ENCODE peak calls at places on chromosome 13, in ten cellular contexts. One of them, this sample, is unnamed.

GRCh38 chr13:110485604-110486003 is 75.9 kb downstream of the RAB20 start:
- DNase-seq in left ventricle myocardium inferior: no peak
- DNase-seq in breast epithelium: no peak
- DNase-seq in stimulated activated CD8-positive, alpha-beta memory T cell treated with anti-CD3 and anti-CD28 coated beads, Interleukin-15, amount 100 ng/mL, for 4 hours: no peak
- DNase-seq in cardiac fibroblast: no peak
- DNase-seq in T-helper 9 cell: no peak
- DNase-seq in Caco-2: peak; percentile 89
- DNase-seq in ELR: no peak
- DNase-seq in stimulated activated CD4-positive, alpha-beta T cell treated with anti-CD3 and anti-CD28 coated beads, Interleukin-4, amount 100 ng/mL, for 4 hours: no peak
- DNase-seq in lower lobe of right lung: no peak
- DNase-seq in this sample: no peak

GRCh38 chr13:27201661-27202060 is 30.1 kb upstream of the USP12 start:
- DNase-seq in left ventricle myocardium inferior: no peak
- DNase-seq in breast epithelium: no peak
- DNase-seq in stimulated activated CD8-positive, alpha-beta memory T cell treated with anti-CD3 and anti-CD28 coated beads, Interleukin-15, amount 100 ng/mL, for 4 hours: no peak
- DNase-seq in cardiac fibroblast: no peak
- DNase-seq in T-helper 9 cell: no peak
- DNase-seq in Caco-2: no peak
- DNase-seq in ELR: peak; percentile 73
- DNase-seq in stimulated activated CD4-positive, alpha-beta T cell treated with anti-CD3 and anti-CD28 coated beads, Interleukin-4, amount 100 ng/mL, for 4 hours: no peak
- DNase-seq in lower lobe of right lung: no peak
- DNase-seq in this sample: no peak

GRCh38 chr13:88586263-88586662 is 915.1 kb downstream of the SLITRK5 start:
- DNase-seq in left ventricle myocardium inferior: no peak
- DNase-seq in breast epithelium: no peak
- DNase-seq in stimulated activated CD8-positive, alpha-beta memory T cell treated with anti-CD3 and anti-CD28 coated beads, Interleukin-15, amount 100 ng/mL, for 4 hours: no peak
- DNase-seq in cardiac fibroblast: no peak
- DNase-seq in T-helper 9 cell: no peak
- DNase-seq in Caco-2: no peak
- DNase-seq in ELR: peak; percentile 36
- DNase-seq in stimulated activated CD4-positive, alpha-beta T cell treated with anti-CD3 and anti-CD28 coated beads, Interleukin-4, amount 100 ng/mL, for 4 hours: no peak
- DNase-seq in lower lobe of right lung: no peak
- DNase-seq in this sample: no peak

GRCh38 chr13:110306960-110307696 is at the start of the genes COL4A1 and COL4A2:
- DNase-seq in left ventricle myocardium inferior: peak; percentile 87
- DNase-seq in breast epithelium: peak; percentile 65
- DNase-seq in stimulated activated CD8-positive, alpha-beta memory T cell treated with anti-CD3 and anti-CD28 coated beads, Interleukin-15, amount 100 ng/mL, for 4 hours: no peak
- DNase-seq in cardiac fibroblast: peak; percentile 77
- DNase-seq in T-helper 9 cell: no peak
- DNase-seq in Caco-2: no peak
- DNase-seq in ELR: peak; percentile 77
- DNase-seq in stimulated activated CD4-positive, alpha-beta T cell treated with anti-CD3 and anti-CD28 coated beads, Interleukin-4, amount 100 ng/mL, for 4 hours: no peak
- DNase-seq in lower lobe of right lung: peak; percentile 68
- DNase-seq in this sample: peak; percentile 89

GRCh38 chr13:44271915-44272341 is 101.7 kb upstream of the SERP2 start:
- DNase-seq in left ventricle myocardium inferior: no peak
- DNase-seq in breast epithelium: no peak
- DNase-seq in stimulated activated CD8-positive, alpha-beta memory T cell treated with anti-CD3 and anti-CD28 coated beads, Interleukin-15, amount 100 ng/mL, for 4 hours: no peak
- DNase-seq in cardiac fibroblast: no peak
- DNase-seq in T-helper 9 cell: no peak
- DNase-seq in Caco-2: no peak
- DNase-seq in ELR: no peak
- DNase-seq in stimulated activated CD4-positive, alpha-beta T cell treated with anti-CD3 and anti-CD28 coated beads, Interleukin-4, amount 100 ng/mL, for 4 hours: no peak
- DNase-seq in lower lobe of right lung: no peak
- DNase-seq in this sample: peak; percentile 49

GRCh38 chr13:78608705-78609463 is 5.5 kb upstream of the POU4F1 start:
- DNase-seq in left ventricle myocardium inferior: no peak
- DNase-seq in breast epithelium: no peak
- DNase-seq in stimulated activated CD8-positive, alpha-beta memory T cell treated with anti-CD3 and anti-CD28 coated beads, Interleukin-15, amount 100 ng/mL, for 4 hours: no peak
- DNase-seq in cardiac fibroblast: no peak
- DNase-seq in T-helper 9 cell: no peak
- DNase-seq in Caco-2: no peak
- DNase-seq in ELR: peak; percentile 36
- DNase-seq in stimulated activated CD4-positive, alpha-beta T cell treated with anti-CD3 and anti-CD28 coated beads, Interleukin-4, amount 100 ng/mL, for 4 hours: no peak
- DNase-seq in lower lobe of right lung: no peak
- DNase-seq in this sample: no peak

GRCh38 chr13:50787316-50788195 is 55.9 kb downstream of the DLEU7 start:
- DNase-seq in left ventricle myocardium inferior: no peak
- DNase-seq in breast epithelium: no peak
- DNase-seq in stimulated activated CD8-positive, alpha-beta memory T cell treated with anti-CD3 and anti-CD28 coated beads, Interleukin-15, amount 100 ng/mL, for 4 hours: no peak
- DNase-seq in cardiac fibroblast: no peak
- DNase-seq in T-helper 9 cell: no peak
- DNase-seq in Caco-2: no peak
- DNase-seq in ELR: no peak
- DNase-seq in stimulated activated CD4-positive, alpha-beta T cell treated with anti-CD3 and anti-CD28 coated beads, Interleukin-4, amount 100 ng/mL, for 4 hours: no peak
- DNase-seq in lower lobe of right lung: no peak
- DNase-seq in this sample: no peak

GRCh38 chr13:74077847-74078246 is 56.4 kb downstream of the KLF12 start:
- DNase-seq in left ventricle myocardium inferior: no peak
- DNase-seq in breast epithelium: no peak
- DNase-seq in stimulated activated CD8-positive, alpha-beta memory T cell treated with anti-CD3 and anti-CD28 coated beads, Interleukin-15, amount 100 ng/mL, for 4 hours: no peak
- DNase-seq in cardiac fibroblast: no peak
- DNase-seq in T-helper 9 cell: no peak
- DNase-seq in Caco-2: no peak
- DNase-seq in ELR: no peak
- DNase-seq in stimulated activated CD4-positive, alpha-beta T cell treated with anti-CD3 and anti-CD28 coated beads, Interleukin-4, amount 100 ng/mL, for 4 hours: no peak
- DNase-seq in lower lobe of right lung: no peak
- DNase-seq in this sample: no peak

GRCh38 chr13:46866150-46866549 is 30.7 kb downstream of the HTR2A start:
- DNase-seq in left ventricle myocardium inferior: no peak
- DNase-seq in breast epithelium: no peak
- DNase-seq in stimulated activated CD8-positive, alpha-beta memory T cell treated with anti-CD3 and anti-CD28 coated beads, Interleukin-15, amount 100 ng/mL, for 4 hours: no peak
- DNase-seq in cardiac fibroblast: peak; percentile 43
- DNase-seq in T-helper 9 cell: no peak
- DNase-seq in Caco-2: peak; percentile 83
- DNase-seq in ELR: peak; percentile 77
- DNase-seq in stimulated activated CD4-positive, alpha-beta T cell treated with anti-CD3 and anti-CD28 coated beads, Interleukin-4, amount 100 ng/mL, for 4 hours: no peak
- DNase-seq in lower lobe of right lung: peak; percentile 85
- DNase-seq in this sample: peak; percentile 47

This sample was measured in Right ventricle myocardium superior.